ENCODE peak calls at places on chromosome 11, in five cellular contexts. V is activated T-cell treated with anti-CD3 and anti-CD28 coated beads for 1 hour; A is NCI-H526 treated with DMSO at 0.1 percent for 48 hours; G is stimulated activated CD4-positive, alpha-beta T cell treated with anti-CD3 and anti-CD28 coated beads, Interleukin-4, amount 100 ng/mL, for 4 hours; Z is T-helper 9 cell. L is an unnamed sample.

GRCh38 chr11:44364596-44364995 is 54.7 kb upstream of the ALX4 start:
- DNase-seq in V (no peak), A (no peak), G (no peak), Z (no peak), L (no peak)

GRCh38 chr11:120079750-120080610 is 57.9 kb downstream of the TRIM29 start:
- DNase-seq in V (peak), A (no peak), G (no peak), Z (no peak), L (no peak)

GRCh38 chr11:11998091-11998781 is 10.2 kb downstream of the DKK3 start:
- DNase-seq in V (no peak), A (no peak), G (no peak), Z (no peak), L (no peak)

GRCh38 chr11:3080733-3081385 is 23.6 kb upstream of the CARS1 start:
- DNase-seq in V (no peak), A (no peak), G (no peak), Z (no peak), L (no peak)

GRCh38 chr11:289145-289705 is 299 bp downstream of the PGGHG start:
- DNase-seq in V (peak), A (no peak), G (peak), Z (peak), L (no peak)

GRCh38 chr11:128738942-128739341 is 45.1 kb downstream of the FLI1 start:
- DNase-seq in V (no peak), A (no peak), G (no peak), Z (no peak), L (no peak)

GRCh38 chr11:58134151-58134550 is 8.8 kb upstream of the OR9I1 start:
- DNase-seq in V (no peak), A (no peak), G (no peak), Z (no peak), L (no peak)

GRCh38 chr11:72609045-72609444 is 65.2 kb downstream of the PDE2A start:
- DNase-seq in V (no peak), A (no peak), G (no peak), Z (no peak), L (no peak)

GRCh38 chr11:19821412-19821875 is 108.8 kb downstream of the NAV2 start:
- DNase-seq in V (no peak), A (no peak), G (no peak), Z (no peak), L (no peak)

GRCh38 chr11:61893981-61894380 is 2.6 kb upstream of the FADS3 start:
- DNase-seq in V (no peak), A (no peak), G (no peak), Z (no peak), L (no peak)

GRCh38 chr11:134360050-134360835 is 28.5 kb downstream of the GLB1L2 start:
- DNase-seq in V (peak), A (peak), G (peak), Z (peak), L (peak)

GRCh38 chr11:4576880-4577279 is 4.7 kb upstream of the OR52I2 start:
- DNase-seq in V (no peak), A (no peak), G (no peak), Z (no peak), L (no peak)

GRCh38 chr11:131661137-131661536 is 290.7 kb downstream of the NTM start:
- DNase-seq in V (no peak), A (no peak), G (no peak), Z (no peak), L (no peak)

GRCh38 chr11:69253028-69253427 is 40.9 kb upstream of the MYEOV start:
- DNase-seq in V (no peak), A (no peak), G (no peak), Z (no peak), L (no peak)

GRCh38 chr11:122910775-122911174 is 28.2 kb downstream of the JHY start:
- DNase-seq in V (no peak), A (peak), G (no peak), Z (no peak), L (no peak)

GRCh38 chr11:103773059-103773458 is 263.4 kb upstream of the DDI1 start:
- DNase-seq in V (no peak), A (no peak), G (no peak), Z (no peak), L (no peak)

GRCh38 chr11:102061276-102061675 is 14.0 kb downstream of the CFAP300 start:
- DNase-seq in V (no peak), A (no peak), G (no peak), Z (no peak), L (no peak)

GRCh38 chr11:70210516-70210915 is 7.4 kb downstream of the FADD start:
- DNase-seq in V (no peak), A (no peak), G (peak), Z (no peak), L (no peak)

GRCh38 chr11:13008625-13009475 is at the start of gene RASSF10:
- DNase-seq in V (no peak), A (peak), G (no peak), Z (no peak), L (no peak)

GRCh38 chr11:34650528-34650927 is 29.6 kb downstream of the EHF start:
- DNase-seq in V (peak), A (no peak), G (peak), Z (peak), L (peak)

GRCh38 chr11:85947431-85948272 is 92.5 kb downstream of the CCDC83 start:
- DNase-seq in V (no peak), A (no peak), G (no peak), Z (no peak), L (no peak)

GRCh38 chr11:13262096-13262495 is 15.5 kb upstream of the BMAL1 start:
- DNase-seq in V (no peak), A (no peak), G (no peak), Z (no peak), L (no peak)

GRCh38 chr11:71999360-71999759 is 651 bp downstream of the IL18BP start:
- DNase-seq in V (no peak), A (no peak), G (no peak), Z (no peak), L (no peak)

GRCh38 chr11:128548655-128549255 is 38.6 kb downstream of the ETS1 start:
- DNase-seq in V (no peak), A (no peak), G (no peak), Z (peak), L (no peak)

GRCh38 chr11:130025371-130025770 is 22.7 kb upstream of the PRDM10 start:
- DNase-seq in V (no peak), A (no peak), G (no peak), Z (no peak), L (no peak)

GRCh38 chr11:71568707-71569349 is 3.5 kb downstream of the KRTAP5-10 start:
- DNase-seq in V (no peak), A (no peak), G (no peak), Z (no peak), L (no peak)

GRCh38 chr11:45922425-45923082 is at the start of gene LARGE2:
- DNase-seq in V (no peak), A (peak), G (no peak), Z (no peak), L (no peak)

GRCh38 chr11:64321533-64321932 is 3.6 kb downstream of the PRDX5 start:
- DNase-seq in V (no peak), A (no peak), G (no peak), Z (no peak), L (no peak)

GRCh38 chr11:18071098-18071705 is 25.1 kb upstream of the TPH1 start:
- DNase-seq in V (no peak), A (no peak), G (no peak), Z (no peak), L (no peak)

GRCh38 chr11:77525455-77526091 is 51.7 kb upstream of the PAK1 start:
- DNase-seq in V (no peak), A (no peak), G (no peak), Z (no peak), L (no peak)

GRCh38 chr11:68664141-68664540 is 20.2 kb upstream of the GAL start:
- DNase-seq in V (no peak), A (no peak), G (no peak), Z (no peak), L (no peak)

GRCh38 chr11:20631525-20632168 is 32.2 kb downstream of the SLC6A5 start:
- DNase-seq in V (no peak), A (no peak), G (no peak), Z (no peak), L (no peak)

GRCh38 chr11:65381721-65382035 is 768 bp downstream of the SLC25A45 start:
- DNase-seq in V (no peak), A (no peak), G (no peak), Z (peak), L (no peak)

GRCh38 chr11:119751281-119752060 is 22.5 kb upstream of the NECTIN1 start:
- DNase-seq in V (no peak), A (no peak), G (no peak), Z (no peak), L (no peak)

GRCh38 chr11:8080674-8081590 is at the start of gene TUB:
- DNase-seq in V (no peak), A (peak), G (no peak), Z (no peak), L (no peak)

GRCh38 chr11:71843858-71844257 is 10.9 kb downstream of the DEFB108B start:
- DNase-seq in V (no peak), A (no peak), G (no peak), Z (no peak), L (no peak)

GRCh38 chr11:133163463-133164419 is 368.6 kb downstream of the OPCML start:
- DNase-seq in V (no peak), A (peak), G (no peak), Z (no peak), L (no peak)

GRCh38 chr11:19093976-19094375 is 23.0 kb upstream of the ZDHHC13 start:
- DNase-seq in V (no peak), A (no peak), G (no peak), Z (no peak), L (no peak)